ENCODE peak calls at places on chromosomes 5 and 9, in four cellular contexts. One of them, this sample, is unnamed.

GRCh38 chr9:81686614-81687520 is 2.5 kb downstream of the TLE1 start:
- DNase-seq in HepG2: peak; percentile 100
- DNase-seq in GM12878: no peak
- DNase-seq in SK-N-SH: peak; percentile 77
- DNase-seq in this sample: no peak

GRCh38 chr5:5306696-5307095 is 115.8 kb upstream of the ICE1 start:
- DNase-seq in HepG2: no peak
- DNase-seq in GM12878: no peak
- DNase-seq in SK-N-SH: no peak
- DNase-seq in this sample: no peak

GRCh38 chr5:172770675-172771438 is at the start of gene DUSP1:
- DNase-seq in HepG2: peak; percentile 88
- DNase-seq in GM12878: no peak
- DNase-seq in SK-N-SH: peak; percentile 99
- DNase-seq in this sample: peak; percentile 98

GRCh38 chr5:140632366-140633080 is 452 bp downstream of the CD14 start:
- DNase-seq in HepG2: no peak
- DNase-seq in GM12878: no peak
- DNase-seq in SK-N-SH: no peak
- DNase-seq in this sample: no peak

GRCh38 chr5:180313677-180314076 is 21.8 kb upstream of the MAPK9 start:
- DNase-seq in HepG2: peak; percentile 70
- DNase-seq in GM12878: no peak
- DNase-seq in SK-N-SH: peak; percentile 91
- DNase-seq in this sample: peak; percentile 68

GRCh38 chr9:122095010-122095767 is 2.1 kb upstream of the TTLL11 start:
- DNase-seq in HepG2: peak; percentile 48
- DNase-seq in GM12878: no peak
- DNase-seq in SK-N-SH: peak; percentile 56
- DNase-seq in this sample: peak; percentile 38

GRCh38 chr5:83095973-83096539 is 18.7 kb downstream of the XRCC4 start:
- DNase-seq in HepG2: peak; percentile 28
- DNase-seq in GM12878: no peak
- DNase-seq in SK-N-SH: no peak
- DNase-seq in this sample: no peak

GRCh38 chr9:123174887-123175518 is 93.4 kb downstream of the STRBP start:
- DNase-seq in HepG2: no peak
- DNase-seq in GM12878: peak; percentile 75
- DNase-seq in SK-N-SH: no peak
- DNase-seq in this sample: no peak

GRCh38 chr5:149990518-149991376 is 9.7 kb downstream of the TIGD6 start:
- DNase-seq in HepG2: peak; percentile 76
- DNase-seq in GM12878: peak; percentile 26
- DNase-seq in SK-N-SH: peak; percentile 67
- DNase-seq in this sample: peak; percentile 72

GRCh38 chr9:88075966-88076285 is 62.3 kb downstream of the SPATA31C2 start:
- DNase-seq in HepG2: no peak
- DNase-seq in GM12878: no peak
- DNase-seq in SK-N-SH: no peak
- DNase-seq in this sample: no peak

GRCh38 chr5:117135851-117136250 is 561.2 kb upstream of the SEMA6A start:
- DNase-seq in HepG2: no peak
- DNase-seq in GM12878: no peak
- DNase-seq in SK-N-SH: no peak
- DNase-seq in this sample: no peak

GRCh38 chr5:53123702-53124101 is 14.1 kb upstream of the MOCS2 start:
- DNase-seq in HepG2: no peak
- DNase-seq in GM12878: no peak
- DNase-seq in SK-N-SH: no peak
- DNase-seq in this sample: no peak

GRCh38 chr9:591292-591691 is 250.2 kb upstream of the DMRT1 start:
- DNase-seq in HepG2: no peak
- DNase-seq in GM12878: no peak
- DNase-seq in SK-N-SH: no peak
- DNase-seq in this sample: no peak

GRCh38 chr5:13843181-13843846 is 101.2 kb downstream of the DNAH5 start:
- DNase-seq in HepG2: no peak
- DNase-seq in GM12878: no peak
- DNase-seq in SK-N-SH: no peak
- DNase-seq in this sample: no peak

GRCh38 chr5:167944121-167944858 is 347.2 kb upstream of the WWC1 start:
- DNase-seq in HepG2: no peak
- DNase-seq in GM12878: no peak
- DNase-seq in SK-N-SH: peak; percentile 23
- DNase-seq in this sample: no peak

GRCh38 chr5:133870661-133871060 is 97.8 kb downstream of the C5orf15 start:
- DNase-seq in HepG2: no peak
- DNase-seq in GM12878: no peak
- DNase-seq in SK-N-SH: no peak
- DNase-seq in this sample: no peak

GRCh38 chr9:99782962-99783718 is 38.5 kb upstream of the NR4A3 start:
- DNase-seq in HepG2: no peak
- DNase-seq in GM12878: no peak
- DNase-seq in SK-N-SH: no peak
- DNase-seq in this sample: no peak

GRCh38 chr9:72753261-72753893 is 199.5 kb downstream of the ALDH1A1 start:
- DNase-seq in HepG2: no peak
- DNase-seq in GM12878: no peak
- DNase-seq in SK-N-SH: no peak
- DNase-seq in this sample: no peak

GRCh38 chr5:100889165-100889564 is 13.9 kb downstream of the ST8SIA4 start:
- DNase-seq in HepG2: no peak
- DNase-seq in GM12878: no peak
- DNase-seq in SK-N-SH: no peak
- DNase-seq in this sample: no peak

GRCh38 chr5:77231470-77232138 is 21.1 kb downstream of the PDE8B start:
- DNase-seq in HepG2: no peak
- DNase-seq in GM12878: no peak
- DNase-seq in SK-N-SH: no peak
- DNase-seq in this sample: no peak

GRCh38 chr9:34825780-34826179 is 115.8 kb upstream of the CCL21 start:
- DNase-seq in HepG2: no peak
- DNase-seq in GM12878: no peak
- DNase-seq in SK-N-SH: no peak
- DNase-seq in this sample: no peak

GRCh38 chr9:36191696-36192095 is 975 bp downstream of the CLTA start:
- DNase-seq in HepG2: no peak
- DNase-seq in GM12878: no peak
- DNase-seq in SK-N-SH: no peak
- DNase-seq in this sample: no peak

DNA sequence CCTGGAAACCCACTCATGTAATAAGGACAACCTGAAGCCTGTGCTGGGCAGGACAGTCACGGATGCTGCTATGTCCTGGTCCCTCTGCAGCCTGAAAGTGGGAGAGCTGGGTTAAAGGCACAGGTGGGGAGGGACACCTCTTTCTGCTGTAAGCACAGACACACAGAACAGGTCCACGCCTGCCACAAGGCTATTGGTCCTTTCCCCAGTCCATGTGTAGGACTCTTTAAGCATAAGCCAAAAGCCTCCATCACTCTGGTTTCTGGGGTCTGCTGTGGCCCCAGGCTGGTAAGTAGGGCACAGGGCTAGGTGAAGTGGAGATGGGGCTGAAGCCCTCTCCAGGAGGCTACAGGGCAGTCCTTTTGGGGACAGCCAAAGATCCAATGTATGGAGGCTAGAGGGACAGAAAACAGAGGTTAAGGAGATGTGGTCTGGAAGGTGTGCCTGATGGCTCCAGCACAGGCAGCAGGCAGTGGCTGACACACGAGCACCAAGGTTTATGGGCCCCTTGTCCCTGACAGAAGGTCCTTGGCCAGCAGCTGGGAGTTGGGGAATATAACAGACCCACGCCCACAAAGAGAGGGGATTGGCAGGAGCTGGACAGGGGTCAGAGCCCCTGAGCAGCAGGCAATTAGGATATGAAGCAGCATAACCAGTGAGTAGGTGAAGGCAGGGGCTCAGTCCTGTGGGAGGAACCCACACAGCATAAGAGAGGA is 203.6 kb upstream of the MVB12B start:
- DNase-seq in HepG2: no peak
- DNase-seq in GM12878: no peak
- DNase-seq in SK-N-SH: no peak
- DNase-seq in this sample: no peak
- TF ChIP-seq MXI1 in HepG2: no peak
- TF ChIP-seq MXI1 in GM12878: no peak
- TF ChIP-seq MXI1 in SK-N-SH: no peak
- TF ChIP-seq MXI1 in this sample: no peak

GRCh38 chr5:124393564-124394379 is 352.7 kb downstream of the ZNF608 start:
- DNase-seq in HepG2: no peak
- DNase-seq in GM12878: no peak
- DNase-seq in SK-N-SH: no peak
- DNase-seq in this sample: no peak
- TF ChIP-seq EP300 in HepG2: no peak
- TF ChIP-seq EP300 in GM12878: no peak
- TF ChIP-seq EP300 in SK-N-SH: no peak
- TF ChIP-seq EP300 in this sample: no peak

GRCh38 chr5:136005371-136005770 is 23.4 kb upstream of the TGFBI start:
- DNase-seq in HepG2: no peak
- DNase-seq in GM12878: no peak
- DNase-seq in SK-N-SH: no peak
- DNase-seq in this sample: no peak

GRCh38 chr5:136006767-136007251 is 22.0 kb upstream of the TGFBI start:
- DNase-seq in HepG2: no peak
- DNase-seq in GM12878: no peak
- DNase-seq in SK-N-SH: no peak
- DNase-seq in this sample: no peak

GRCh38 chr5:136007271-136007670 is 21.5 kb upstream of the TGFBI start:
- DNase-seq in HepG2: peak; percentile 62
- DNase-seq in GM12878: no peak
- DNase-seq in SK-N-SH: no peak
- DNase-seq in this sample: no peak

GRCh38 chr5:136006164-136006563 is 22.6 kb upstream of the TGFBI start:
- DNase-seq in HepG2: no peak
- DNase-seq in GM12878: no peak
- DNase-seq in SK-N-SH: no peak
- DNase-seq in this sample: no peak

GRCh38 chr5:136004436-136004835 is 24.4 kb upstream of the TGFBI start:
- DNase-seq in HepG2: no peak
- DNase-seq in GM12878: no peak
- DNase-seq in SK-N-SH: no peak
- DNase-seq in this sample: no peak
- TF ChIP-seq MXI1 in HepG2: no peak
- TF ChIP-seq MXI1 in GM12878: no peak
- TF ChIP-seq MXI1 in SK-N-SH: no peak
- TF ChIP-seq MXI1 in this sample: no peak

DNA sequence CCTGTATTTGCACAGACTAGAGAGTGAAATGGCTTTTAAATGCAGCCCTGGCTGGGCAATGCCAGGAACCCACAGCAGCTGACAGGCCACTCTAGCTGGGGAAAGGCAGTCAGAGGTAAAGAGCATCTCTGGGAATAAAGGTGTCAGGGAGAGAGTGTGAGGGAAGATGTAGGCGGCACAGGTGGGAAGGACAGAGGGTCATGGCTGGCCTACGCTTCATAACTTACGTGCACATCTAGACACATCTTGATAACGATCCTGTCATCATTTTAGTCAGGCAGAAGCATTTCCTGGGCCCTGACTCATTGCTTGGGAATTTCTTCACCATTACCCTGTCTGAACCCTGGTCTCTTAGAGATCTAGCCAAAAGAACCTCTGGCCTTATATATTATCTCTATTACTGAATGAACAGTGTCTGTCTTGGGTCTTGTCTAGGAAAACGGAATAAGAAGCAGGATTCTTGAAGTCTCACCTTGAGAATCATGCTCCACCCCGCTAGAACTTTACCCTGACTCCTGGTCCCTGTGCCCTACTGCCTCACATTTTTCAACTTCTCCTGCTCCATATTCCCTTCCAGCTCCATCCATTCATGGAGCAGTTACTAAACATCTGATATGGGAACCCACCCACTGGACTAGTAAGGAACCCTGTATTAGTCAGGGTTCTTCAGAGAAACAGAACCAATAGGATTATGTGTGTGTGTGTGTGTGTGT is 106.4 kb upstream of the ELL2 start:
- DNase-seq in HepG2: no peak
- DNase-seq in GM12878: no peak
- DNase-seq in SK-N-SH: no peak
- DNase-seq in this sample: no peak
- TF ChIP-seq EP300 in HepG2: no peak
- TF ChIP-seq EP300 in GM12878: no peak
- TF ChIP-seq EP300 in SK-N-SH: peak; percentile 97
- TF ChIP-seq EP300 in this sample: peak; percentile 25

DNA sequence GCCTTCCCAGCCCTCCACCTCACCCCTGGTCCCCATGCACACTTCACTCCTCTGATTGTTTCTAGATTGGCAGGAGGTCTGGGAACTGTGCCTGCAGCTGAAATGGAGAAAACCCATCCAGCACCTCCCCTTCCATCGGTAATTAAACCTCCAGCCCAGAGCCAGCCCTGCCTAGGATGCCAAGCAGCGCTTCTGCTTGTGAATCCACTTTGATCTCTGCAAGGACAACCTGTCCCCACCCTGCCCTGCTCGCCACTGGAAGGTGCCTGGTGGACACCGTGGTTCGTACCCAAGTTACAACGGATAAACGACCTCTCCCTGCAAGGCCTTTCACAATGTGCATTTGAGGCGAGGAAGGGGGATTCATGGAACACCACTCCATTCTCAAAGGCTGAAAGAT is 50.6 kb downstream of the IRX2 start:
- DNase-seq in HepG2: no peak
- DNase-seq in GM12878: no peak
- DNase-seq in SK-N-SH: no peak
- DNase-seq in this sample: no peak
- TF ChIP-seq MXI1 in HepG2: no peak
- TF ChIP-seq MXI1 in GM12878: no peak
- TF ChIP-seq MXI1 in SK-N-SH: no peak
- TF ChIP-seq MXI1 in this sample: no peak

GRCh38 chr5:35754481-35754880 is 102.2 kb upstream of the IL7R start:
- DNase-seq in HepG2: no peak
- DNase-seq in GM12878: no peak
- DNase-seq in SK-N-SH: no peak
- DNase-seq in this sample: no peak

GRCh38 chr5:35753500-35753899 is 103.2 kb upstream of the IL7R start:
- DNase-seq in HepG2: no peak
- DNase-seq in GM12878: no peak
- DNase-seq in SK-N-SH: no peak
- DNase-seq in this sample: no peak

GRCh38 chr5:35752012-35752411 is 104.7 kb upstream of the IL7R start:
- DNase-seq in HepG2: no peak
- DNase-seq in GM12878: no peak
- DNase-seq in SK-N-SH: no peak
- DNase-seq in this sample: no peak
- TF ChIP-seq EP300 in HepG2: no peak
- TF ChIP-seq EP300 in GM12878: no peak
- TF ChIP-seq EP300 in SK-N-SH: no peak
- TF ChIP-seq EP300 in this sample: no peak

GRCh38 chr5:146388418-146388817 is 49.8 kb downstream of the POU4F3 start:
- DNase-seq in HepG2: no peak
- DNase-seq in GM12878: no peak
- DNase-seq in SK-N-SH: no peak
- DNase-seq in this sample: no peak
- TF ChIP-seq MXI1 in HepG2: no peak
- TF ChIP-seq MXI1 in GM12878: no peak
- TF ChIP-seq MXI1 in SK-N-SH: no peak
- TF ChIP-seq MXI1 in this sample: no peak

GRCh38 chr9:71079451-71079850 is 42.0 kb downstream of the TRPM3 start:
- DNase-seq in HepG2: peak; percentile 8
- DNase-seq in GM12878: no peak
- DNase-seq in SK-N-SH: no peak
- DNase-seq in this sample: no peak
- TF ChIP-seq EP300 in HepG2: no peak
- TF ChIP-seq EP300 in GM12878: no peak
- TF ChIP-seq EP300 in SK-N-SH: no peak
- TF ChIP-seq EP300 in this sample: no peak